ENCODE peak calls at places on chromosomes 13 and 19, in six cellular contexts. J, A, U, W, Y and G are unnamed samples. For H3K4me1, the result is how much of the 10 kb centered on the place peaks cover.

GRCh38 chr13:83672611-83673010 is 209.7 kb downstream of the SLITRK1 start:
- DNase-seq in J (no peak), Y (no peak), A (no peak), W (no peak), U (no peak), G (no peak)

GRCh38 chr19:34229721-34230120 is 24.6 kb upstream of the GARRE1 start:
- DNase-seq in Y (no peak), J (no peak), U (no peak), A (no peak), W (no peak), G (no peak)

GRCh38 chr13:41621716-41622508 is 164.6 kb downstream of the RGCC start:
- DNase-seq in U (no peak), J (no peak), Y (no peak), W (peak), A (no peak), G (no peak)

GRCh38 chr13:94395889-94396288 is 83.6 kb downstream of the DCT start:
- DNase-seq in J (no peak), W (no peak), A (peak), Y (no peak), U (no peak), G (no peak)

GRCh38 chr13:68009546-68009945 is 779.4 kb upstream of the PCDH9 start:
- DNase-seq in Y (no peak), W (no peak), U (no peak), A (no peak), J (no peak), G (no peak)

GRCh38 chr13:20499986-20500385 is 25.7 kb downstream of the CRYL1 start:
- DNase-seq in W (no peak), U (no peak), Y (no peak), A (no peak), J (no peak), G (no peak)

GRCh38 chr19:13461536-13461935 is 44.7 kb downstream of the CACNA1A start:
- DNase-seq in U (no peak), A (no peak), W (no peak), J (no peak), Y (no peak), G (peak)

GRCh38 chr19:10251792-10252694 is at the start of gene MRPL4:
- DNase-seq in J (peak), W (peak), A (peak), U (peak), Y (peak), G (peak)

GRCh38 chr13:109704771-109705628 is 81.4 kb downstream of the IRS2 start:
- DNase-seq in U (no peak), A (no peak), J (peak), W (peak), Y (no peak), G (no peak)

GRCh38 chr13:111572956-111573355 is 252.5 kb downstream of the TEX29 start:
- DNase-seq in Y (peak), U (no peak), J (no peak), A (no peak), W (no peak), G (no peak)

GRCh38 chr13:98083507-98083906 is 59.4 kb upstream of the FARP1 start:
- DNase-seq in U (no peak), W (peak), Y (no peak), A (no peak), J (no peak), G (no peak)

GRCh38 chr13:91278888-91279287 is 68.6 kb upstream of the MIR17HG start:
- DNase-seq in J (no peak), Y (no peak), W (no peak), A (no peak), U (no peak), G (no peak)

GRCh38 chr19:54451997-54452396 is 3.0 kb downstream of the LENG8 start:
- DNase-seq in J (no peak), A (no peak), Y (peak), U (no peak), W (no peak), G (peak)

GRCh38 chr13:44092053-44092452 is 212.3 kb downstream of the LACC1 start:
- DNase-seq in W (no peak), A (no peak), U (no peak), J (no peak), Y (no peak), G (no peak)

GRCh38 chr13:22278336-22278929 is 607.6 kb downstream of the FGF9 start:
- DNase-seq in Y (no peak), U (no peak), A (no peak), J (peak), W (peak), G (peak)

GRCh38 chr19:6868341-6868740 is 19.0 kb upstream of the ADGRE1 start:
- DNase-seq in U (no peak), W (peak), Y (no peak), J (no peak), A (no peak), G (no peak)

GRCh38 chr13:110305949-110306339 is 1.0 kb downstream of the COL4A1 start:
- DNase-seq in Y (no peak), U (no peak), W (peak), J (no peak), A (no peak), G (peak)

GRCh38 chr13:21324793-21325192 is 134.3 kb downstream of the ZDHHC20 start:
- DNase-seq in Y (no peak), J (no peak), U (no peak), W (no peak), A (no peak), G (no peak)

GRCh38 chr19:51364200-51365106 is 1.7 kb downstream of the ETFB start:
- DNase-seq in A (no peak), U (no peak), W (no peak), J (no peak), Y (no peak), G (no peak)

GRCh38 chr13:39284801-39285388 is 246.6 kb downstream of the NHLRC3 start:
- DNase-seq in U (no peak), J (no peak), Y (no peak), W (peak), A (no peak), G (peak)

GRCh38 chr13:48235100-48235813 is 2.3 kb downstream of the ITM2B start:
- DNase-seq in J (peak), W (peak), U (no peak), A (no peak), Y (no peak), G (peak)

GRCh38 chr13:67736646-67737420 is 506.7 kb upstream of the PCDH9 start:
- DNase-seq in J (no peak), Y (no peak), A (no peak), U (no peak), W (peak), G (peak)

GRCh38 chr19:4473011-4473410 is 914 bp downstream of the HDGFL2 start:
- DNase-seq in A (no peak), J (no peak), Y (no peak), U (no peak), W (no peak), G (no peak)

GRCh38 chr19:55034751-55035150 is 3.3 kb downstream of the GP6 start:
- DNase-seq in A (no peak), Y (peak), W (no peak), J (no peak), U (no peak), G (no peak)

GRCh38 chr13:62212246-62212645 is 796.6 kb upstream of the PCDH20 start:
- DNase-seq in A (no peak), W (no peak), Y (no peak), J (no peak), U (no peak), G (peak)

GRCh38 chr13:109738298-109738746 is 48.1 kb downstream of the IRS2 start:
- DNase-seq in A (no peak), W (no peak), J (no peak), Y (no peak), U (no peak), G (peak)

GRCh38 chr19:4429266-4430200 is 27.1 kb downstream of the CHAF1A start:
- DNase-seq in A (no peak), W (no peak), Y (no peak), U (no peak), J (no peak), G (no peak)

GRCh38 chr19:46624958-46625661 is at the start of gene PTGIR:
- DNase-seq in W (peak), J (no peak), U (peak), A (peak), Y (peak), G (no peak)

GRCh38 chr19:5880604-5881078 is 10.3 kb upstream of the FUT5 start:
- DNase-seq in W (peak), J (peak), Y (peak), A (no peak), U (no peak), G (peak)

GRCh38 chr13:54357284-54357933 is 1328.8 kb downstream of the OLFM4 start:
- DNase-seq in J (no peak), A (no peak), W (no peak), U (no peak), Y (no peak), G (peak)

GRCh38 chr13:110663491-110663890 is 42.4 kb downstream of the CARS2 start:
- DNase-seq in Y (no peak), J (no peak), W (no peak), A (no peak), U (no peak), G (no peak)

GRCh38 chr13:25371608-25372274 is at the start of gene ATP8A2:
- DNase-seq in J (no peak), A (peak), W (no peak), U (no peak), Y (no peak), G (peak)

GRCh38 chr19:6443986-6444385 is 10.4 kb upstream of the SLC25A41 start:
- DNase-seq in W (no peak), Y (no peak), U (no peak), A (no peak), J (no peak), G (no peak)

GRCh38 chr13:40667622-40667978 is 1.2 kb upstream of the FOXO1 start:
- DNase-seq in A (no peak), W (no peak), Y (no peak), U (no peak), J (no peak), G (peak)

GRCh38 chr13:39144941-39145533 is 106.8 kb downstream of the NHLRC3 start:
- DNase-seq in Y (peak), W (peak), U (no peak), A (peak), J (peak), G (peak)

GRCh38 chr13:46311217-46311616 is 75.8 kb downstream of the RUBCNL start:
- DNase-seq in W (no peak), A (no peak), J (no peak), U (no peak), Y (no peak), G (no peak)

GRCh38 chr19:40365010-40365409 is 16.5 kb downstream of the PLD3 start:
- DNase-seq in U (no peak), Y (no peak), W (no peak), A (no peak), J (no peak), G (no peak)
- H3K4me3 ChIP-seq in U (peak), Y (no peak), W (peak), A (peak), J (peak), G (peak)

GRCh38 chr19:15323496-15324235 is 8.7 kb downstream of the BRD4 start:
- DNase-seq in A (peak), W (peak), Y (peak), U (no peak), J (peak), G (no peak)
- H3K4me1 ChIP-seq in A (under half), W (half or more), Y (half or more), U (half or more), J (half or more), G (under half)

GRCh38 chr19:16595097-16595496 is 22.9 kb upstream of the SLC35E1 start:
- DNase-seq in J (no peak), Y (no peak), W (no peak), A (no peak), U (no peak), G (no peak)
- H3K4me3 ChIP-seq in J (no peak), Y (no peak), W (no peak), A (no peak), U (no peak), G (no peak)

DNA sequence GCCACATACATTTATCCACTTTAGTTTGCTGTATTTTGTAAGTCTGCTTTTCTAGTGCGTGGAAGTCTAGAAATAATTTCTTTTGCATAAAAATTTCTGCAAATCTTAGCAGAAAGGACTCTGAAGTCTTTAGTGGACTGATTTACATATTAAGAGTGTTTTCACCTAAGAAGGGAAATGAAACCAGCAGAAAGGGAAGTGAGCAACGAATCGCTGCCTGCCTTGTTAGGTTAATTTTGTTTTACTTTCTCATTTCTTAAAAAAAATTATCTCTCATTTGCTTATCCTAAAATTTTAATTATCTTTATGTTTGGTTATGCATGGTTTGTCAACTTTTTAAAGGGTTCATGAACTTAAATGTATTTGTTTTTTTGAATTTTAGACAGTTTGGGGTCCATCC is 767 bp upstream of the GPR18 start:
- DNase-seq in A (no peak), Y (no peak), W (no peak), J (no peak), U (no peak), G (no peak)
- H3K4me1 ChIP-seq in A (under half), Y (under half), W (under half), J (under half), U (under half), G (under half)

GRCh38 chr19:11950312-11950711 is 14.5 kb upstream of the ZNF763 start:
- DNase-seq in W (no peak), Y (no peak), J (no peak), U (no peak), A (no peak), G (no peak)
- H3K4me3 ChIP-seq in W (no peak), Y (peak), J (no peak), U (no peak), A (no peak), G (peak)

DNA sequence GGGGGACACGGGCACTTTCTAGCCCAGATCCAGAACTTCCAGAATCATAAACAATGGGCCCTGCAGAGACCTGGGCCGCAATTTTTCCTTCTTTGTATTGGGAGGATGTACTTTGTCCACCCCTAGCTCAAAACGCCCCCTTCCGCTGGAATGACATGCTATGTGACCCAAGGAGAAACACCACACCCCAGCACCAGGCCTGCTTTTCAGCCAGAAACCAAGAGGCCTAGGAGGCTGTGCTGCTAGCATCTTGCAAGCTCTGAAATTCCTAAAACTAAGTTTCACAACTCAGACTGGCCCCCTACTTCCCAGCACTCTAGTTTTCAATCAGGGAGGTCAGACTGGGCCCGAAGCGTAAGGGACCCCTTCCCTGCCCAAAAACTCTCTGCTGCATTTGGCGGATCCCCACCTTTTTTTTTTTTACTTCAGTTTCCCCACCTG is 538 bp downstream of the LSM4 start:
- DNase-seq in U (no peak), W (peak), Y (no peak), J (peak), A (peak), G (peak)
- H3K4me1 ChIP-seq in U (under half), W (under half), Y (under half), J (half or more), A (half or more), G (under half)

DNA sequence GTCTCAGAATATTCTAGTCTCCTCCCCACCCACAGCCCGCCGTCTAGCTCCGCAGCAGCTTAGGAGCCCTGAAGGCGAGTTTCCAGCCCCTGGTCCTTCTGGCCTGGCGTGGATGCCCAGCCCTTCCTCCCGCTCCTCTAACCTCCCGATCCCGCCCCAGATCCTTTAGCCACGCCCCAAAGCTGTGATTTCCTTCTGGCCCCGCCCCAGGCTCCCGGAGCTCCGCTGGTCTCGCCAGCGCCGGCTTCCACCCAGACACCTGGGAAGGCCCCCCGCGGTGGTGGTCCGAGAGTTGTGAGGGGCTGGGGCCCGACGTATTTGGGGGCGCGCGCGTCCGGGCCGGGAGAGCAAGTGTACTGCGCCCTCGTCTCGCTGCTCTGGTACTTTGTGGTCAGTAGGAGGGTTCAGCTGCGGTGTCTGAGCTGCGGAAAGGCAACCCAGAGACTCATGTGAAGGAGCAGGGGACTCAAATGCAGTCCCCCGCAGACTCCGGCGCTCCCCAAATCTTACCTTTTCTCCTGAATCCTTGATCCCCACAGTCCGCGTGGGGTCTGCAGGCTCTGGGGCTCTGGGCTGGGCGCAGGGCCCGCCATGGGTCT is at the start of gene CGB7:
- DNase-seq in A (peak), J (peak), U (peak), Y (peak), W (peak), G (peak)
- H3K4me3 ChIP-seq in A (peak), J (peak), U (peak), Y (peak), W (peak), G (peak)

DNA sequence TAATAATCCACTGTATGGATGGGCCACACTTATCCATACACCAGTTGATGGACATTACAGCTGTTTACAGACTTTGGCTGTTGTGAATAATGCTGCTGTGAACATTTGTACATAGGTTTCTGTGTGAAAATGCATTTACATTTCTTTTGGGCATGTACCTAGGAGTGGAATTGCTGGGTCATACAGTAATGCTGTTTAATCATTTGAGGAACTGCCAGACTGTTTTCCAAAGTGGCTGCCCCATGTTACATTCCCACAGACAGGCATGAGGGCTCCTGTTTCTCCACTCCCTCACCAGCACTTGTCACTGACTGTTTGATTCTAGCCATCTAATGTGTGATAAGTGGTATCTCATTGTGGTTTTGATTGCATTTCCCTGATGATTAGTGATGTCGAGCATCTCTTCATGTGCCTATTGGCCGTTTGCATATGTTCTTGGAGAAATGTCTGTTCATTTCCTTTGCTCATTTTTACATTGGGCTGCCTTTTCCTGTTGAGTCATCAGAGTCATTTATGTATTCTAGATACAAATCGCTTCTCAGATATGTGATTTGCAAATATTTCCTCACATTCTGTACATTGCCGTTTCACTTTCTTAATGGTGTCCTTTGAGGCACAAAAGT is 12.8 kb downstream of the TMEM255B start:
- DNase-seq in W (peak), A (no peak), U (no peak), J (no peak), Y (no peak), G (no peak)
- H3K4me1 ChIP-seq in W (under half), A (under half), U (under half), J (under half), Y (under half), G (under half)

GRCh38 chr19:1908364-1908678 is 3.1 kb downstream of the ADAT3 start:
- DNase-seq in Y (no peak), U (no peak), J (no peak), A (no peak), W (no peak), G (no peak)
- H3K4me3 ChIP-seq in Y (no peak), U (no peak), J (peak), A (no peak), W (no peak), G (no peak)